ENCODE peak calls at places on chromosomes 7 and 10, in four cellular contexts. M, B, S and O are unnamed samples.
A peak's percentile ranks its signal among the peaks of the same experiment; 100 is the strongest.

GRCh38 chr7:84216477-84216876 is 21.9 kb upstream of the SEMA3A start:
- DNase-seq in M (no peak), B (no peak), S (peak; percentile 45), O (no peak)

GRCh38 chr7:20778063-20778721 is 8.5 kb downstream of the SP8 start:
- DNase-seq in M (no peak), B (peak; percentile 91), S (peak; percentile 59), O (no peak)

GRCh38 chr7:50775826-50776225 is 6.9 kb downstream of the GRB10 start:
- DNase-seq in M (no peak), B (no peak), S (no peak), O (no peak)

GRCh38 chr7:108568801-108569380 is 615 bp downstream of the THAP5 start:
- DNase-seq in M (no peak), B (no peak), S (peak; percentile 6), O (no peak)

GRCh38 chr10:127850944-127851343 is 41.8 kb downstream of the CLRN3 start:
- DNase-seq in M (no peak), B (no peak), S (no peak), O (no peak)

GRCh38 chr10:23065549-23065948 is 29.8 kb upstream of the MSRB2 start:
- DNase-seq in M (no peak), B (peak; percentile 38), S (peak; percentile 89), O (no peak)

GRCh38 chr10:14447112-14447839 is 116.6 kb upstream of the FRMD4A start:
- DNase-seq in M (no peak), B (no peak), S (no peak), O (no peak)

GRCh38 chr7:43612599-43613589 is 30.0 kb downstream of the STK17A start:
- DNase-seq in M (no peak), B (no peak), S (peak; percentile 84), O (no peak)

GRCh38 chr7:691361-692045 is 35.0 kb upstream of the DNAAF5 start:
- DNase-seq in M (no peak), B (no peak), S (no peak), O (no peak)

GRCh38 chr10:93671042-93671441 is 31.4 kb downstream of the FRA10AC1 start:
- DNase-seq in M (no peak), B (no peak), S (no peak), O (no peak)